ENCODE peak calls at places on chromosomes 16 and 17, in four cellular contexts. Z, I, D and Q are unnamed samples.

GRCh38 chr16:88197481-88198456 is 185.0 kb upstream of the ZNF469 start:
- DNase-seq in Z (no peak), D (no peak), I (no peak), Q (no peak)

GRCh38 chr17:69179227-69179952 is 37.7 kb upstream of the ABCA6 start:
- DNase-seq in Z (no peak), I (no peak), D (no peak), Q (no peak)

GRCh38 chr17:4407851-4408250 is 25.9 kb upstream of the SPNS3 start:
- DNase-seq in Z (no peak), D (no peak), I (no peak), Q (no peak)

GRCh38 chr17:33021731-33022408 is 30.2 kb downstream of the SPACA3 start:
- DNase-seq in I (no peak), D (no peak), Z (no peak), Q (peak; percentile 65)

GRCh38 chr17:75536401-75536800 is 10.9 kb downstream of the LLGL2 start:
- DNase-seq in I (no peak), Z (no peak), D (no peak), Q (no peak)

GRCh38 chr16:53714080-53715050 is 10.4 kb downstream of the FTO start:
- DNase-seq in D (no peak), I (no peak), Z (no peak), Q (no peak)

GRCh38 chr17:68182940-68183551 is 64.8 kb upstream of the AMZ2 start:
- DNase-seq in Z (no peak), D (no peak), I (peak; percentile 44), Q (peak; percentile 88)

GRCh38 chr16:1723450-1724147 is 17.6 kb downstream of the MAPK8IP3 start:
- DNase-seq in D (peak; percentile 64), I (peak; percentile 54), Z (no peak), Q (peak; percentile 81)

GRCh38 chr16:13852827-13853226 is 67.1 kb upstream of the ERCC4 start:
- DNase-seq in I (no peak), D (no peak), Z (no peak), Q (no peak)

GRCh38 chr16:54027126-54027922 is 259.3 kb downstream of the IRX3 start:
- DNase-seq in Z (no peak), I (no peak), D (no peak), Q (no peak)

GRCh38 chr17:74130841-74131240 is 72.6 kb upstream of the RPL38 start:
- DNase-seq in Z (no peak), D (no peak), I (no peak), Q (peak; percentile 36)

GRCh38 chr17:57395721-57396321 is 139.5 kb downstream of the MSI2 start:
- DNase-seq in D (no peak), Z (no peak), I (no peak), Q (no peak)

GRCh38 chr16:81774348-81774747 is 4.7 kb upstream of the PLCG2 start:
- DNase-seq in Z (no peak), D (no peak), I (no peak), Q (no peak)

GRCh38 chr16:84597518-84598390 is 20.1 kb downstream of the COTL1 start:
- DNase-seq in D (no peak), I (no peak), Z (no peak), Q (no peak)

GRCh38 chr17:3004925-3005324 is 58.5 kb downstream of the OR1D5 start:
- DNase-seq in D (no peak), Z (peak; percentile 4), I (no peak), Q (no peak)

GRCh38 chr17:28018439-28019070 is 23.9 kb upstream of the NLK start:
- DNase-seq in Z (no peak), I (no peak), D (no peak), Q (no peak)

GRCh38 chr16:3400446-3400778 is 392 bp downstream of the ZSCAN32 start:
- DNase-seq in Z (no peak), D (no peak), I (no peak), Q (no peak)
- H3K9me3 ChIP-seq in Z (peaks cover 51% of the 10 kb centered on the region), D (peaks cover 13% of the 10 kb centered on the region), I (peaks cover 23% of the 10 kb centered on the region), Q (peaks cover 40% of the 10 kb centered on the region)

GRCh38 chr16:65500007-65500406 is 378.1 kb upstream of the CDH11 start:
- DNase-seq in I (no peak), Z (no peak), D (no peak), Q (no peak)
- H3K36me3 ChIP-seq in I (no peaks in the 10 kb centered on the region), Z (no peaks in the 10 kb centered on the region), D (no peaks in the 10 kb centered on the region), Q (no peaks in the 10 kb centered on the region)

GRCh38 chr17:519450-520212 is 167.0 kb upstream of the RPH3AL start:
- DNase-seq in D (no peak), I (no peak), Z (no peak), Q (no peak)
- H3K27ac ChIP-seq in D (no peak overlapping the region), I (no peak overlapping the region), Z (no peak overlapping the region), Q (no peak overlapping the region)

GRCh38 chr17:58531661-58532554 is 17.5 kb upstream of the MTMR4 start:
- DNase-seq in I (peak; percentile 64), D (peak; percentile 96), Z (no peak), Q (peak; percentile 91)
- H3K9me3 ChIP-seq in I (no peaks in the 10 kb centered on the region), D (no peaks in the 10 kb centered on the region), Z (no peaks in the 10 kb centered on the region), Q (no peaks in the 10 kb centered on the region)

GRCh38 chr17:7903154-7904103 is 12.7 kb downstream of the RNF227 start:
- DNase-seq in D (no peak), Z (no peak), I (no peak), Q (peak; percentile 83)
- H3K36me3 ChIP-seq in D (peaks cover 59% of the 10 kb centered on the region), Z (peaks cover 99% of the 10 kb centered on the region), I (no peaks in the 10 kb centered on the region), Q (peaks cover 79% of the 10 kb centered on the region)